ENCODE peak calls at places on chromosomes 2 and 18, in ten cellular contexts. V is activated CD4-positive, alpha-beta T cell treated with anti-CD3 and anti-CD28 coated beads, Interleukin-2, amount 50 U/mL, for 48 hours; B is IMR-90; G is PC-9; N is neural progenitor cell; H is NCI-H2171 treated with DMSO at 0.1 percent for 48 hours; X is 8988T; I is NCI-H1105; Y is heart right ventricle; U is stimulated activated naive B cell treated with anti-CD40 and anti-IgM and Interleukin-4, amounts not matched to agents 10 μg/mL and 1 μg/mL and 100 μg/mL, for 72 hours. Z is an unnamed sample.

GRCh38 chr2:118268268-118268667 is 180.0 kb downstream of the INSIG2 start:
- DNase-seq in V (no peak), B (no peak), G (no peak), N (no peak), H (no peak), X (no peak), I (no peak), Y (no peak), U (no peak), Z (no peak)

GRCh38 chr2:204971219-204971907 is 426.1 kb downstream of the PARD3B start:
- DNase-seq in V (no peak), B (no peak), G (no peak), N (no peak), H (no peak), X (no peak), I (no peak), Y (no peak), U (no peak), Z (peak; percentile 45)

GRCh38 chr2:130827502-130828251 is 9.0 kb upstream of the ARHGEF4 start:
- DNase-seq in V (no peak), B (peak; percentile 68), G (peak; percentile 67), N (peak; percentile 59), H (no peak), X (no peak), I (no peak), Y (no peak), U (no peak), Z (no peak)

GRCh38 chr2:46393865-46394264 is 85.5 kb upstream of the TMEM247 start:
- DNase-seq in V (no peak), B (no peak), G (no peak), N (no peak), H (no peak), X (no peak), I (no peak), Y (no peak), U (no peak), Z (no peak)

GRCh38 chr18:25225152-25225551 is 126.8 kb downstream of the ZNF521 start:
- DNase-seq in V (no peak), B (no peak), G (no peak), N (no peak), H (no peak), X (no peak), I (no peak), Y (no peak), U (no peak), Z (no peak)

GRCh38 chr2:215950009-215950408 is 63.3 kb downstream of the MREG start:
- DNase-seq in V (no peak), B (peak; percentile 67), G (peak; percentile 5), N (peak; percentile 51), H (peak; percentile 56), X (no peak), I (no peak), Y (no peak), U (no peak), Z (peak; percentile 74)

GRCh38 chr2:229794636-229795035 is 80.3 kb upstream of the DNER start:
- DNase-seq in V (no peak), B (no peak), G (no peak), N (no peak), H (no peak), X (no peak), I (no peak), Y (no peak), U (no peak), Z (no peak)

GRCh38 chr18:23281626-23282436 is 146.5 kb downstream of the CABLES1 start:
- DNase-seq in V (no peak), B (no peak), G (peak; percentile 55), N (no peak), H (peak; percentile 10), X (peak; percentile 67), I (no peak), Y (no peak), U (no peak), Z (no peak)

GRCh38 chr2:172672999-172673726 is 62.5 kb upstream of the RAPGEF4 start:
- DNase-seq in V (no peak), B (no peak), G (peak; percentile 23), N (no peak), H (no peak), X (no peak), I (no peak), Y (no peak), U (no peak), Z (no peak)

GRCh38 chr18:55351980-55352714 is 235.8 kb downstream of the TCF4 start:
- DNase-seq in V (no peak), B (peak; percentile 16), G (no peak), N (peak; percentile 70), H (no peak), X (no peak), I (no peak), Y (no peak), U (no peak), Z (no peak)